ENCODE peak calls at places on chromosomes 6 and 20, in nine cellular contexts. S is stimulated activated CD8-positive, alpha-beta memory T cell treated with anti-CD3 and anti-CD28 coated beads, Interleukin-2, amount 100 ng/mL, for 1 hour; Y is GF-D8; A is islet precursor cell; K is BJ; J is retinal pigment epithelial cell; L is activated CD4-positive, alpha-beta T cell treated with anti-CD3 and anti-CD28 coated beads, Interleukin-2, amount 10 ng/mL, durations not matched to agents 7 days and 5 days; G is HEK293T; W is cardiac fibroblast. T is an unnamed sample.

GRCh38 chr6:28497893-28498292 is 17.7 kb downstream of the GPX6 start:
- DNase-seq in L (no peak), G (no peak), A (no peak), S (no peak), J (no peak), W (no peak), K (no peak), Y (no peak), T (no peak)

GRCh38 chr20:4708856-4709255 is 12.9 kb upstream of the PRND start:
- DNase-seq in L (no peak), S (no peak), W (no peak), A (peak; percentile 29), J (no peak), G (no peak), Y (no peak), K (no peak), T (no peak)

GRCh38 chr6:168345896-168346754 is 26.5 kb upstream of the DACT2 start:
- DNase-seq in S (no peak), W (no peak), J (no peak), Y (no peak), K (no peak), L (no peak), A (no peak), G (no peak), T (no peak)

GRCh38 chr6:138517635-138518034 is 18.3 kb upstream of the NHSL1 start:
- DNase-seq in J (no peak), G (peak; percentile 61), A (peak; percentile 79), K (no peak), S (peak; percentile 36), Y (no peak), W (peak; percentile 69), L (peak; percentile 67), T (peak; percentile 31)

GRCh38 chr6:44661631-44662030 is 274.1 kb downstream of the CDC5L start:
- DNase-seq in J (no peak), Y (no peak), S (no peak), L (no peak), A (no peak), G (no peak), K (no peak), W (no peak), T (no peak)

GRCh38 chr6:142474446-142475289 is 172.9 kb downstream of the ADGRG6 start:
- DNase-seq in W (peak; percentile 73), A (peak; percentile 86), K (no peak), G (peak; percentile 71), Y (no peak), L (peak; percentile 13), S (no peak), J (peak; percentile 17), T (peak; percentile 6)

GRCh38 chr6:134642217-134642616 is 307.7 kb downstream of the ALDH8A1 start:
- DNase-seq in J (no peak), A (no peak), K (peak; percentile 32), Y (no peak), G (no peak), L (no peak), W (no peak), S (no peak), T (no peak)

GRCh38 chr6:118320652-118321051 is 227.4 kb upstream of the PLN start:
- DNase-seq in W (peak; percentile 13), S (no peak), L (no peak), J (no peak), G (no peak), Y (no peak), A (no peak), K (no peak), T (no peak)

GRCh38 chr6:112044196-112044595 is 9.7 kb upstream of the CCN6 start:
- DNase-seq in W (no peak), K (no peak), G (no peak), A (no peak), S (no peak), Y (no peak), J (no peak), L (no peak), T (no peak)

GRCh38 chr20:41249781-41250281 is 67.7 kb downstream of the ZHX3 start:
- DNase-seq in S (no peak), K (no peak), G (peak; percentile 49), W (peak; percentile 78), A (peak; percentile 70), L (no peak), Y (no peak), J (no peak), T (no peak)

GRCh38 chr6:15096894-15097837 is 148.7 kb upstream of the JARID2 start:
- DNase-seq in S (no peak), G (no peak), K (no peak), L (no peak), A (no peak), J (no peak), W (no peak), Y (no peak), T (no peak)

GRCh38 chr6:29926081-29926794 is 16.1 kb upstream of the HLA-A start:
- DNase-seq in J (no peak), A (peak; percentile 24), G (no peak), W (peak; percentile 8), Y (no peak), L (peak; percentile 29), K (no peak), S (no peak), T (no peak)

GRCh38 chr6:36874016-36874442 is 574 bp downstream of the PPIL1 start:
- DNase-seq in Y (no peak), W (peak; percentile 43), L (no peak), S (no peak), J (no peak), G (no peak), K (no peak), A (no peak), T (no peak)

GRCh38 chr6:46221221-46221793 is 50.5 kb upstream of the ENPP5 start:
- DNase-seq in L (peak; percentile 22), A (no peak), Y (peak; percentile 2), K (no peak), W (peak; percentile 60), G (peak; percentile 53), S (no peak), J (peak; percentile 3), T (no peak)

GRCh38 chr6:164826831-164827468 is 482.5 kb downstream of the C6orf118 start:
- DNase-seq in J (peak; percentile 3), S (no peak), K (no peak), L (no peak), G (no peak), Y (no peak), A (no peak), W (no peak), T (no peak)

GRCh38 chr6:129546702-129547101 is 163.3 kb downstream of the ARHGAP18 start:
- DNase-seq in A (peak; percentile 77), S (no peak), L (no peak), Y (no peak), W (peak; percentile 6), J (no peak), K (no peak), G (no peak), T (no peak)

GRCh38 chr6:159155679-159156078 is 13.5 kb upstream of the FNDC1 start:
- DNase-seq in W (no peak), A (no peak), G (no peak), J (no peak), L (no peak), Y (no peak), S (no peak), K (no peak), T (no peak)

GRCh38 chr6:4297348-4297747 is 162.0 kb upstream of the ECI2 start:
- DNase-seq in L (no peak), G (no peak), A (peak; percentile 79), S (no peak), Y (no peak), K (no peak), W (no peak), J (no peak), T (no peak)

GRCh38 chr6:45419574-45420082 is 41.9 kb upstream of the SUPT3H start:
- DNase-seq in G (peak; percentile 39), L (peak; percentile 63), Y (peak; percentile 81), K (no peak), W (peak; percentile 63), S (peak; percentile 39), A (peak; percentile 90), J (no peak), T (peak; percentile 76)

GRCh38 chr6:116105247-116105646 is 4.6 kb downstream of the NT5DC1 start:
- DNase-seq in L (no peak), J (no peak), G (no peak), K (no peak), A (no peak), W (no peak), Y (no peak), S (no peak), T (no peak)

GRCh38 chr6:9628819-9629218 is 786.1 kb downstream of the TFAP2A start:
- DNase-seq in K (no peak), J (no peak), A (no peak), Y (no peak), W (peak; percentile 14), G (no peak), L (no peak), S (no peak), T (no peak)

GRCh38 chr20:23399568-23400241 is 21.6 kb downstream of the NAPB start:
- DNase-seq in S (no peak), A (no peak), K (no peak), L (no peak), Y (no peak), W (peak; percentile 54), G (no peak), J (no peak), T (no peak)

GRCh38 chr20:13610205-13610604 is 28.5 kb downstream of the TASP1 start:
- DNase-seq in L (no peak), G (no peak), J (no peak), Y (no peak), K (no peak), A (peak; percentile 59), W (peak; percentile 7), S (no peak), T (no peak)

GRCh38 chr6:72864799-72865198 is 242.9 kb downstream of the KCNQ5 start:
- DNase-seq in L (no peak), S (no peak), Y (peak; percentile 29), K (no peak), A (no peak), J (no peak), G (no peak), W (no peak), T (no peak)

GRCh38 chr20:1209447-1210387 is 6.5 kb downstream of the C20orf202 start:
- DNase-seq in W (peak; percentile 39), L (no peak), S (no peak), J (no peak), G (no peak), Y (no peak), K (no peak), A (no peak), T (no peak)